ENCODE peak calls at places on chromosomes 1 and 21, in six cellular contexts. R is GM12878, D is H1, G is HCT116, J is K562, V is HepG2. T is an unnamed sample.

GRCh38 chr1:25566730-25567341 is 23.4 kb downstream of the LDLRAP1 start:
- DNase-seq in R (no peak), D (no peak), G (no peak), J (no peak), V (no peak), T (peak)

GRCh38 chr1:75444220-75444619 is 166.7 kb downstream of the SLC44A5 start:
- DNase-seq in R (no peak), D (no peak), G (no peak), J (no peak), V (no peak), T (no peak)

GRCh38 chr1:9593492-9594465 is 5.1 kb downstream of the TMEM201 start:
- DNase-seq in R (peak), D (peak), G (no peak), J (peak), V (peak), T (peak)

GRCh38 chr1:65769621-65770020 is 23.1 kb upstream of the PDE4B start:
- DNase-seq in R (no peak), D (no peak), G (no peak), J (no peak), V (no peak), T (no peak)

GRCh38 chr1:53377438-53377841 is 49.6 kb upstream of the LRP8 start:
- DNase-seq in R (no peak), D (no peak), G (no peak), J (no peak), V (no peak), T (peak)

GRCh38 chr1:20063861-20064292 is 6.1 kb upstream of the PLA2G5 start:
- DNase-seq in R (no peak), D (no peak), G (no peak), J (no peak), V (peak), T (no peak)

GRCh38 chr1:166069390-166069789 is 97.4 kb downstream of the FAM78B start:
- DNase-seq in R (no peak), D (no peak), G (no peak), J (peak), V (no peak), T (no peak)

GRCh38 chr1:41851589-41851988 is 67.1 kb downstream of the HIVEP3 start:
- DNase-seq in R (no peak), D (no peak), G (peak), J (no peak), V (no peak), T (no peak)

GRCh38 chr1:186050360-186050759 is 316.2 kb downstream of the HMCN1 start:
- DNase-seq in R (no peak), D (no peak), G (no peak), J (no peak), V (no peak), T (no peak)

GRCh38 chr1:19463204-19463803 is 22.0 kb downstream of the CAPZB start:
- DNase-seq in R (peak), D (no peak), G (no peak), J (no peak), V (no peak), T (no peak)

GRCh38 chr1:186839077-186839400 is 10.3 kb downstream of the PLA2G4A start:
- DNase-seq in R (no peak), D (no peak), G (no peak), J (no peak), V (no peak), T (no peak)

GRCh38 chr1:224333939-224334701 is 4.1 kb upstream of the NVL start:
- DNase-seq in R (peak), D (no peak), G (no peak), J (no peak), V (no peak), T (no peak)

GRCh38 chr1:247407180-247407616 is 8.8 kb upstream of the NLRP3 start:
- DNase-seq in R (peak), D (no peak), G (no peak), J (no peak), V (no peak), T (no peak)

GRCh38 chr1:214102907-214103306 is 115.1 kb downstream of the PROX1 start:
- DNase-seq in R (no peak), D (no peak), G (peak), J (no peak), V (peak), T (no peak)

GRCh38 chr1:163706915-163707314 is 385.2 kb downstream of the NUF2 start:
- DNase-seq in R (no peak), D (no peak), G (no peak), J (no peak), V (no peak), T (no peak)

GRCh38 chr1:214216779-214217178 is 64.2 kb upstream of the SMYD2 start:
- DNase-seq in R (no peak), D (no peak), G (no peak), J (no peak), V (peak), T (no peak)

GRCh38 chr1:53626576-53626975 is 112.4 kb downstream of the GLIS1 start:
- DNase-seq in R (no peak), D (no peak), G (no peak), J (no peak), V (no peak), T (no peak)

GRCh38 chr1:103514920-103515503 is 10.5 kb upstream of the RNPC3 start:
- DNase-seq in R (peak), D (no peak), G (peak), J (peak), V (peak), T (no peak)

GRCh38 chr1:8435569-8436071 is 117.7 kb downstream of the SLC45A1 start:
- DNase-seq in R (no peak), D (no peak), G (no peak), J (no peak), V (no peak), T (no peak)

GRCh38 chr1:114111731-114112661 is 41.7 kb downstream of the SYT6 start:
- DNase-seq in R (no peak), D (no peak), G (no peak), J (no peak), V (no peak), T (no peak)

GRCh38 chr1:60621524-60621923 is 460.8 kb upstream of the NFIA start:
- DNase-seq in R (no peak), D (no peak), G (no peak), J (no peak), V (no peak), T (no peak)

GRCh38 chr1:6082430-6082971 is 36.8 kb downstream of the KCNAB2 start:
- DNase-seq in R (no peak), D (no peak), G (no peak), J (peak), V (peak), T (no peak)

GRCh38 chr1:41238311-41239094 is 3.6 kb downstream of the SCMH1 start:
- DNase-seq in R (no peak), D (no peak), G (no peak), J (peak), V (peak), T (no peak)

GRCh38 chr1:175839678-175840669 is 96.6 kb upstream of the TNR start:
- DNase-seq in R (no peak), D (no peak), G (no peak), J (no peak), V (peak), T (no peak)

GRCh38 chr1:75732703-75733102 is 8.2 kb downstream of the ACADM start:
- DNase-seq in R (no peak), D (no peak), G (no peak), J (no peak), V (no peak), T (no peak)

GRCh38 chr1:91883470-91883869 is 2.5 kb downstream of the TGFBR3 start:
- DNase-seq in R (no peak), D (no peak), G (no peak), J (peak), V (peak), T (no peak)

GRCh38 chr21:35743571-35743970 is 316.8 kb downstream of the SETD4 start:
- DNase-seq in R (no peak), D (no peak), G (no peak), J (no peak), V (no peak), T (no peak)

GRCh38 chr1:81149649-81150335 is 650.9 kb upstream of the ADGRL2 start:
- DNase-seq in R (no peak), D (no peak), G (no peak), J (no peak), V (no peak), T (no peak)

GRCh38 chr21:31201548-31201947 is 142.5 kb downstream of the TIAM1 start:
- DNase-seq in R (peak), D (no peak), G (no peak), J (no peak), V (no peak), T (no peak)

GRCh38 chr1:26277719-26278118 is 2.2 kb upstream of the SH3BGRL3 start:
- DNase-seq in R (no peak), D (no peak), G (no peak), J (no peak), V (no peak), T (no peak)

GRCh38 chr1:42937836-42938595 is 20.7 kb downstream of the SLC2A1 start:
- DNase-seq in R (no peak), D (no peak), G (no peak), J (no peak), V (no peak), T (no peak)

GRCh38 chr1:94143809-94144176 is 22.8 kb upstream of the ABCA4 start:
- DNase-seq in R (no peak), D (no peak), G (no peak), J (no peak), V (peak), T (no peak)

GRCh38 chr1:112722601-112723510 is 7.7 kb upstream of the PPM1J start:
- DNase-seq in R (no peak), D (no peak), G (no peak), J (no peak), V (no peak), T (peak)

GRCh38 chr1:236810018-236810417 is 14.9 kb downstream of the MTR start:
- DNase-seq in R (no peak), D (no peak), G (no peak), J (no peak), V (no peak), T (no peak)

GRCh38 chr1:5500541-5500940 is 491.7 kb downstream of the NPHP4 start:
- DNase-seq in R (no peak), D (no peak), G (no peak), J (no peak), V (no peak), T (no peak)

GRCh38 chr1:207825719-207826556 is 74.1 kb downstream of the CD46 start:
- DNase-seq in R (peak), D (no peak), G (no peak), J (peak), V (peak), T (no peak)

GRCh38 chr1:169105434-169106094 is 926 bp upstream of the ATP1B1 start:
- DNase-seq in R (no peak), D (peak), G (no peak), J (peak), V (peak), T (peak)

GRCh38 chr1:234311414-234311813 is 61.8 kb upstream of the COA6 start:
- DNase-seq in R (no peak), D (no peak), G (no peak), J (no peak), V (no peak), T (no peak)

GRCh38 chr1:192190066-192190465 is 31.8 kb downstream of the RGS18 start:
- DNase-seq in R (no peak), D (no peak), G (no peak), J (no peak), V (no peak), T (no peak)

GRCh38 chr1:42776499-42776898 is 8.3 kb upstream of the TMEM269 start:
- DNase-seq in R (no peak), D (no peak), G (no peak), J (no peak), V (no peak), T (no peak)

GRCh38 chr1:46471885-46472502 is 17.6 kb upstream of the DMBX1 start:
- DNase-seq in R (no peak), D (no peak), G (no peak), J (peak), V (no peak), T (no peak)
- TF ChIP-seq SP1 in R (no peak), D (no peak), G (no peak), J (no peak), V (no peak), T (no peak)

GRCh38 chr1:219798283-219799030 is 129.9 kb downstream of the SLC30A10 start:
- DNase-seq in R (no peak), D (no peak), G (no peak), J (no peak), V (no peak), T (no peak)
- TF ChIP-seq MAX in R (no peak), D (no peak), G (peak), J (no peak), V (no peak), T (no peak)

GRCh38 chr1:85280636-85281035 is 4.2 kb upstream of the BCL10 start:
- DNase-seq in R (no peak), D (no peak), G (no peak), J (no peak), V (no peak), T (no peak)

GRCh38 chr1:85277802-85278201 is 1.4 kb upstream of the BCL10 start:
- DNase-seq in R (no peak), D (no peak), G (no peak), J (no peak), V (no peak), T (no peak)

GRCh38 chr1:85279463-85280080 is 3.1 kb upstream of the BCL10 start:
- DNase-seq in R (no peak), D (no peak), G (no peak), J (no peak), V (no peak), T (no peak)

GRCh38 chr1:85277027-85277625 is 694 bp upstream of the BCL10 start:
- DNase-seq in R (no peak), D (no peak), G (no peak), J (no peak), V (no peak), T (no peak)

DNA sequence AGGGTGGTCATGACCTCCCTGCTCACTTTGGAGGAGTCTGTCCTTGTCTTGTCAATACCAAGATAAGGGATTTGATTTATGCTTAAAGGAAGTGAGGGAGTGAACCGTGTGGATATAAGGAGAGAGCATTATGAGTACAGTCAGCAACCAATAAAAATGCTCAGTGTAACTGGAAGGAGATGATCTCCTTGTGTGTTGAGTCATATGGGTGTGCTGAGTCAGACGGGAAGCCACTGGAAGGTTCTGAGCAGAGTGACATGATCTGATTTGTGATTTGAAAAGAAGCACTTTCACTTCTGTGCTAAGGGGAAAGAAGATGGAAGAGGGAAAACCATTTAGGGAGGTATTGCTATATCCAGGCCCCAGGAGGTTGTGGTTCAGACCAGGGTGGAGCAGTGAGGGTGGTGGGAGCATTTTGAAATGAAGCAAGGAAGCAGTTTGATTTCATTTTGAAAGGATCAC is 2.5 kb upstream of the BCL10 start:
- DNase-seq in R (no peak), D (no peak), G (peak), J (peak), V (no peak), T (no peak)
- TF ChIP-seq SP1 in R (no peak), D (no peak), G (peak), J (no peak), V (no peak), T (no peak)

GRCh38 chr1:44848456-44849181 is 5.6 kb upstream of the PTCH2 start:
- DNase-seq in R (no peak), D (no peak), G (no peak), J (no peak), V (no peak), T (no peak)

GRCh38 chr1:44847786-44848185 is 4.7 kb upstream of the PTCH2 start:
- DNase-seq in R (no peak), D (no peak), G (no peak), J (no peak), V (no peak), T (no peak)

GRCh38 chr1:44842415-44842762 is 664 bp downstream of the PTCH2 start:
- DNase-seq in R (no peak), D (no peak), G (no peak), J (no peak), V (no peak), T (no peak)

GRCh38 chr1:44839561-44839960 is 3.5 kb downstream of the PTCH2 start:
- DNase-seq in R (no peak), D (no peak), G (no peak), J (no peak), V (no peak), T (no peak)

DNA sequence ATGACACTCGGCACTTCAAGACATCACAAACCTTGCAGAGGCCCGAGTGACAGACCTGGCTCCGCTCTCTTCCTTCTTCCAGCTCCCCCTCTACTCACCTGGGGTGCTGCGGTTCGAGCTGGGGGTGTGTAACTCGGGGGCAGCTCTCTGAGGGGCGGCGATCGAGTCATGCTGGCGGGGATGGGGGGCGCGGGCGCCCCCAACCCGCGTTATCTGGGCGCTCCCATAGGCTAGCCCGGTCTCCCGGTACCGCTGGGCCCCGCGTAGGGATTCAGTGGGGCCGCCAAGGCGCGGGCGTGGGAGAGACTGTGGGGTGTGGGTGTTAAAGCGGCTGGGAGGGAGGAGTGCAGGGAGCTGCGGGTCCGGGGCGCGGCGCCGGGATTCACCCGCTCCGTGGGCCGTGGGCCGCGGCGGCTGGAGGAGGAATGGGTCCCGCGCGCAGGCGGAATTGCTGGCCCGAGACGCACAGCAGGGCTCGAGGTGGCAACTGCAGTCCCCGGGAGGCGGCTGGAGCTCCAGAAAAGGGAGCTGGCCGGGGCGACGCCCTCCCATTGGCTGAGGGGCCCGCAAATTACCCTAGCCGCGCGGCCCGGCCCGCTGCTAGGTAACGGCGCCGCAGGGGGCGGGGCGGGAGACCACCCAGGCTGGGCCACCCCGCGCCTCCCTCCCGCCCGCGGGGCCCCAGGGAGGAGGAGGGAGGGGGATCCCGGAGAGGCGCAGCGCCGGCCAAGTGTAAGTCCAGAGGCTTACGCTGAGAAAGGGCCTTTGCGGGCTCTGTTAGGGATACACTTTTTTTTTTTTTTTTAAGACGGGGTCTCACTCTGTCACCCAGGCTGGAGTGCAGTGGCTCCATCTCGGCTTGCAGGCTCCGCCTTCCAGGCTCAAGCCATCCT is at the start of gene PTCH2:
- DNase-seq in R (no peak), D (peak), G (no peak), J (peak), V (peak), T (peak)
- TF ChIP-seq MAX in R (no peak), D (no peak), G (no peak), J (no peak), V (no peak), T (no peak)

GRCh38 chr1:211145944-211146343 is 12.0 kb upstream of the KCNH1 start:
- DNase-seq in R (no peak), D (no peak), G (no peak), J (no peak), V (no peak), T (no peak)
- TF ChIP-seq SP1 in R (no peak), D (no peak), G (no peak), J (no peak), V (no peak), T (no peak)

DNA sequence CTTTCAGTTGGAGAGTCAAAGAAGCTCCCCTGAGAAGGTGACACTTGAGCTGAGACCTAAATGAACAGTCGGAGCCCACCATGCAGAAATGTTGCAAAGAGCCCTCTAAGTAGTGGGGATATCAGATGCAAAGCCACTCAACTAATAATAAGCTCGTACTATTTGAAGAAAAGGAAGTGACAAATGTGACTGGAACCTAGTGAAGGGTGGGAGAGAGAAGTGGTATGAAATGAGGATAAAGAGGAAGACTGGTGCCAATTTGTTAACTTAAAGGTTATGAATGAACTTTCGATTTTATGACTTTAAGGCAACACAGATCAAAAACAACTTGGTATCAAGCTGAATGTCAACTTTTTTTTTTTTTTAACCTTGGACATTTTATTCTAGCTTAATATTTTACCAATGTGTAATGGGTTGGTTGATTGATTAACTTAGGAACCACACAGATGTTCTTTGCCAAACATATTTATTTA is 14.7 kb downstream of the LYPLAL1 start:
- DNase-seq in R (peak), D (no peak), G (no peak), J (no peak), V (no peak), T (no peak)
- TF ChIP-seq MAX in R (no peak), D (no peak), G (no peak), J (no peak), V (no peak), T (no peak)

GRCh38 chr1:33957854-33958253 is 94.0 kb downstream of the HMGB4 start:
- DNase-seq in R (no peak), D (no peak), G (no peak), J (no peak), V (no peak), T (no peak)
- TF ChIP-seq SP1 in R (no peak), D (no peak), G (no peak), J (no peak), V (no peak), T (no peak)